ENCODE peak calls at places on chromosome 18, in nine cellular contexts. One of them, this sample, is unnamed.

GRCh38 chr18:34977787-34978532 is 63.3 kb upstream of the MAPRE2 start:
- DNase-seq in endothelial cell of umbilical vein: peak; percentile 34
- DNase-seq in suprapubic skin: peak; percentile 76
- DNase-seq in HepG2: no peak
- DNase-seq in spleen: peak; percentile 91
- DNase-seq in GM12878: no peak
- DNase-seq in H1: no peak
- DNase-seq in transverse colon: peak; percentile 76
- DNase-seq in HCT116: no peak
- DNase-seq in this sample: peak; percentile 65

GRCh38 chr18:23369231-23369630 is 83.9 kb upstream of the RIOK3 start:
- DNase-seq in endothelial cell of umbilical vein: peak; percentile 77
- DNase-seq in suprapubic skin: no peak
- DNase-seq in HepG2: no peak
- DNase-seq in spleen: no peak
- DNase-seq in GM12878: no peak
- DNase-seq in H1: no peak
- DNase-seq in transverse colon: no peak
- DNase-seq in HCT116: no peak
- DNase-seq in this sample: no peak

GRCh38 chr18:35489913-35490490 is 7.8 kb downstream of the INO80C start:
- DNase-seq in endothelial cell of umbilical vein: peak; percentile 37
- DNase-seq in suprapubic skin: no peak
- DNase-seq in HepG2: no peak
- DNase-seq in spleen: no peak
- DNase-seq in GM12878: no peak
- DNase-seq in H1: no peak
- DNase-seq in transverse colon: peak; percentile 33
- DNase-seq in HCT116: no peak
- DNase-seq in this sample: no peak

GRCh38 chr18:72869786-72870185 is 2.0 kb upstream of the NETO1 start:
- DNase-seq in endothelial cell of umbilical vein: no peak
- DNase-seq in suprapubic skin: no peak
- DNase-seq in HepG2: no peak
- DNase-seq in spleen: peak; percentile 81
- DNase-seq in GM12878: no peak
- DNase-seq in H1: no peak
- DNase-seq in transverse colon: no peak
- DNase-seq in HCT116: no peak
- DNase-seq in this sample: no peak

GRCh38 chr18:48022531-48023330 is 92.3 kb upstream of the SMAD2 start:
- DNase-seq in endothelial cell of umbilical vein: peak; percentile 64
- DNase-seq in suprapubic skin: no peak
- DNase-seq in HepG2: peak; percentile 59
- DNase-seq in spleen: no peak
- DNase-seq in GM12878: peak; percentile 12
- DNase-seq in H1: no peak
- DNase-seq in transverse colon: no peak
- DNase-seq in HCT116: peak; percentile 62
- DNase-seq in this sample: no peak

GRCh38 chr18:59379772-59380530 is 20.9 kb upstream of the LMAN1 start:
- DNase-seq in endothelial cell of umbilical vein: no peak
- DNase-seq in suprapubic skin: no peak
- DNase-seq in HepG2: no peak
- DNase-seq in spleen: no peak
- DNase-seq in GM12878: no peak
- DNase-seq in H1: no peak
- DNase-seq in transverse colon: no peak
- DNase-seq in HCT116: no peak
- DNase-seq in this sample: no peak

GRCh38 chr18:57997820-57998219 is 46.2 kb upstream of the NEDD4L start:
- DNase-seq in endothelial cell of umbilical vein: no peak
- DNase-seq in suprapubic skin: no peak
- DNase-seq in HepG2: no peak
- DNase-seq in spleen: no peak
- DNase-seq in GM12878: no peak
- DNase-seq in H1: no peak
- DNase-seq in transverse colon: no peak
- DNase-seq in HCT116: no peak
- DNase-seq in this sample: no peak

GRCh38 chr18:39271654-39272053 is 1706.1 kb upstream of the CELF4 start:
- DNase-seq in endothelial cell of umbilical vein: no peak
- DNase-seq in suprapubic skin: no peak
- DNase-seq in HepG2: no peak
- DNase-seq in spleen: no peak
- DNase-seq in GM12878: no peak
- DNase-seq in H1: no peak
- DNase-seq in transverse colon: no peak
- DNase-seq in HCT116: no peak
- DNase-seq in this sample: no peak

GRCh38 chr18:3248670-3249359 is 1.2 kb downstream of the MYL12A start:
- DNase-seq in endothelial cell of umbilical vein: peak; percentile 56
- DNase-seq in suprapubic skin: no peak
- DNase-seq in HepG2: peak; percentile 61
- DNase-seq in spleen: no peak
- DNase-seq in GM12878: no peak
- DNase-seq in H1: no peak
- DNase-seq in transverse colon: peak; percentile 57
- DNase-seq in HCT116: no peak
- DNase-seq in this sample: no peak
- TF ChIP-seq POLR2A in endothelial cell of umbilical vein: peak; percentile 69
- TF ChIP-seq POLR2A in suprapubic skin: no peak
- TF ChIP-seq POLR2A in HepG2: peak; percentile 50
- TF ChIP-seq POLR2A in spleen: no peak
- TF ChIP-seq POLR2A in GM12878: no peak
- TF ChIP-seq POLR2A in H1: no peak
- TF ChIP-seq POLR2A in transverse colon: peak; percentile 58
- TF ChIP-seq POLR2A in HCT116: no peak
- TF ChIP-seq POLR2A in this sample: no peak

GRCh38 chr18:11511434-11512095 is 97.8 kb upstream of the SLC35G4 start:
- DNase-seq in endothelial cell of umbilical vein: no peak
- DNase-seq in suprapubic skin: no peak
- DNase-seq in HepG2: no peak
- DNase-seq in spleen: no peak
- DNase-seq in GM12878: peak; percentile 39
- DNase-seq in H1: no peak
- DNase-seq in transverse colon: no peak
- DNase-seq in HCT116: no peak
- DNase-seq in this sample: no peak

GRCh38 chr18:11512096-11513030 is 97.0 kb upstream of the SLC35G4 start:
- DNase-seq in endothelial cell of umbilical vein: no peak
- DNase-seq in suprapubic skin: no peak
- DNase-seq in HepG2: peak; percentile 68
- DNase-seq in spleen: no peak
- DNase-seq in GM12878: no peak
- DNase-seq in H1: no peak
- DNase-seq in transverse colon: no peak
- DNase-seq in HCT116: no peak
- DNase-seq in this sample: no peak

GRCh38 chr18:11518788-11519685 is 90.4 kb upstream of the SLC35G4 start:
- DNase-seq in endothelial cell of umbilical vein: peak; percentile 39
- DNase-seq in suprapubic skin: no peak
- DNase-seq in HepG2: peak; percentile 64
- DNase-seq in spleen: no peak
- DNase-seq in GM12878: no peak
- DNase-seq in H1: peak; percentile 38
- DNase-seq in transverse colon: peak; percentile 11
- DNase-seq in HCT116: peak; percentile 57
- DNase-seq in this sample: no peak

GRCh38 chr18:11516988-11517630 is 92.3 kb upstream of the SLC35G4 start:
- DNase-seq in endothelial cell of umbilical vein: no peak
- DNase-seq in suprapubic skin: no peak
- DNase-seq in HepG2: no peak
- DNase-seq in spleen: no peak
- DNase-seq in GM12878: no peak
- DNase-seq in H1: no peak
- DNase-seq in transverse colon: no peak
- DNase-seq in HCT116: no peak
- DNase-seq in this sample: no peak

DNA sequence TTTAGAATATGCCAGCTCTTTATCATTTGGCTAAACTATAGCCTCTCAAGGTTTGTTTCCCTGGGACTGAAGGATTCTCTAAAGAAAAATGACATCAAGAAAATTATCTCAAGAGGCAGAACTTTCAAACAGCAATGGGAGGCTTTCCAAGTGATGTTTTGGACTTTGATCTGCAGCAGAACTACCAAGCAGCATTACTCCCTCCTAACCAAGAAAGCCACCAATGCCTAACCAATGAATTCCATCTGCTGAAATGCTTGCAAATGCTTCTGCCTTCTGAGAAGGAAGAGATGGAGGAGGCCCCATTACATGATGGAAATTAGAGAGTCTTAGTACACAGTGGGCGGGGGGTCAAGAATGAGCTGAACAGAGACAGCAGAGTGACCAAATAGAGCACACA is 95.1 kb upstream of the SLC35G4 start:
- DNase-seq in endothelial cell of umbilical vein: no peak
- DNase-seq in suprapubic skin: no peak
- DNase-seq in HepG2: no peak
- DNase-seq in spleen: no peak
- DNase-seq in GM12878: no peak
- DNase-seq in H1: no peak
- DNase-seq in transverse colon: no peak
- DNase-seq in HCT116: no peak
- DNase-seq in this sample: no peak
- TF ChIP-seq POLR2AphosphoS5 in endothelial cell of umbilical vein: no peak
- TF ChIP-seq POLR2AphosphoS5 in suprapubic skin: no peak
- TF ChIP-seq POLR2AphosphoS5 in HepG2: no peak
- TF ChIP-seq POLR2AphosphoS5 in spleen: no peak
- TF ChIP-seq POLR2AphosphoS5 in GM12878: no peak
- TF ChIP-seq POLR2AphosphoS5 in H1: no peak
- TF ChIP-seq POLR2AphosphoS5 in transverse colon: no peak
- TF ChIP-seq POLR2AphosphoS5 in HCT116: no peak
- TF ChIP-seq POLR2AphosphoS5 in this sample: no peak

GRCh38 chr18:51195602-51196115 is 1.8 kb downstream of the MEX3C start:
- DNase-seq in endothelial cell of umbilical vein: peak; percentile 80
- DNase-seq in suprapubic skin: no peak
- DNase-seq in HepG2: peak; percentile 87
- DNase-seq in spleen: no peak
- DNase-seq in GM12878: no peak
- DNase-seq in H1: no peak
- DNase-seq in transverse colon: peak; percentile 29
- DNase-seq in HCT116: peak; percentile 18
- DNase-seq in this sample: no peak

GRCh38 chr18:51196116-51196810 is 1.2 kb downstream of the MEX3C start:
- DNase-seq in endothelial cell of umbilical vein: no peak
- DNase-seq in suprapubic skin: peak; percentile 81
- DNase-seq in HepG2: no peak
- DNase-seq in spleen: peak; percentile 93
- DNase-seq in GM12878: no peak
- DNase-seq in H1: no peak
- DNase-seq in transverse colon: peak; percentile 53
- DNase-seq in HCT116: no peak
- DNase-seq in this sample: peak; percentile 52

GRCh38 chr18:51195086-51195601 is 2.3 kb downstream of the MEX3C start:
- DNase-seq in endothelial cell of umbilical vein: no peak
- DNase-seq in suprapubic skin: no peak
- DNase-seq in HepG2: no peak
- DNase-seq in spleen: no peak
- DNase-seq in GM12878: no peak
- DNase-seq in H1: no peak
- DNase-seq in transverse colon: no peak
- DNase-seq in HCT116: no peak
- DNase-seq in this sample: no peak

GRCh38 chr18:51197661-51198424 is at the start of gene MEX3C:
- DNase-seq in endothelial cell of umbilical vein: peak; percentile 99
- DNase-seq in suprapubic skin: peak; percentile 100
- DNase-seq in HepG2: peak; percentile 97
- DNase-seq in spleen: peak; percentile 99
- DNase-seq in GM12878: peak; percentile 95
- DNase-seq in H1: peak; percentile 98
- DNase-seq in transverse colon: peak; percentile 100
- DNase-seq in HCT116: peak; percentile 97
- DNase-seq in this sample: peak; percentile 99

DNA sequence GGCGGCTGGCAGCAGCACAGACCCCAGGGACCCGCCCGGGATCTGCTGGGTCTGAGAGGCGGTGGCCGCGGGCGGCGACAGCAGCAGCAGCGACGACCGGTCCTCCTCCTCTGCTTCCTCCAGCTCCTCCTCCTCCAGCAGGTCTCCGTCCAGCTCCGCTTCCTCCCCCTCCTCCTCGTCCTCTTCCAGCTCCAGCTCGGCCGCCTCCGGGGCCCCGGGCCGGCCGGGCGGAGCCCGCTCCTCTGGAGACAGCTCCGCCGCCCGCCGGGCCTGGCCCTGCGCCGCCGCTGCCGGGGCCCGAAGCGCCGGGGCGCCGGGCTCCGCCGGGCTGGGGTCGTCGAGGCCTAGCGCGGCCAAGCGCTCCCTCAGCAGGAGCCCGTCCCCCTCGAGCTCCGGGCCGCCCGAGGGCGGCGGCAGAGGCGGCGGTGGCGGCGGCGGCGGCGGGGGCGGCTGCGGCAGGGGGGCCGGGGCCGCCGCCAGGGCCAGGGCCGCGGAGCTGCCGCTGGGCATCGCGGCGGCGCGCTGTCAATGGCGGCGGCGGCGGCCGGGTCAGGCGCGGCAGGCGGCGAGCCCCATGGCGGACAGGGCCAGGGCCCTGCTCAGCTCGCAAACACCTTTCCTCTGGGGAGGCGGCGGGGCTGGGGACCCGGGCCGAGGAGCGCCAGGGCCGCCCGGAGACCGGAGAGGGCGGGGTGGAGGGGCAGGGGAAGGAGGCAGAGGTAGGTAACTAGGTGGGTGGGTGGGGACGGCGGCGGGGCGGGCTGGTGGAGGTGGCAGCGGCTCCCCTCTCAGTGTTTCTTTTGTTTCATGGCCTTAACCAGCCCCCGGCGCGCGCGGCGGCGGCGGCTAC is 445 bp downstream of the MEX3C start:
- DNase-seq in endothelial cell of umbilical vein: peak; percentile 53
- DNase-seq in suprapubic skin: peak; percentile 78
- DNase-seq in HepG2: no peak
- DNase-seq in spleen: peak; percentile 94
- DNase-seq in GM12878: no peak
- DNase-seq in H1: no peak
- DNase-seq in transverse colon: peak; percentile 64
- DNase-seq in HCT116: no peak
- DNase-seq in this sample: peak; percentile 61
- TF ChIP-seq POLR2A in endothelial cell of umbilical vein: no peak
- TF ChIP-seq POLR2A in suprapubic skin: no peak
- TF ChIP-seq POLR2A in HepG2: peak; percentile 51
- TF ChIP-seq POLR2A in spleen: peak; percentile 83
- TF ChIP-seq POLR2A in GM12878: peak; percentile 59
- TF ChIP-seq POLR2A in H1: no peak
- TF ChIP-seq POLR2A in transverse colon: peak; percentile 46
- TF ChIP-seq POLR2A in HCT116: no peak
- TF ChIP-seq POLR2A in this sample: no peak

GRCh38 chr18:3012920-3013810 is at the start of gene LPIN2:
- DNase-seq in endothelial cell of umbilical vein: peak; percentile 98
- DNase-seq in suprapubic skin: peak; percentile 99
- DNase-seq in HepG2: peak; percentile 95
- DNase-seq in spleen: peak; percentile 100
- DNase-seq in GM12878: peak; percentile 71
- DNase-seq in H1: peak; percentile 84
- DNase-seq in transverse colon: peak; percentile 100
- DNase-seq in HCT116: peak; percentile 87
- DNase-seq in this sample: peak; percentile 100

GRCh38 chr18:3014501-3015202 is 1.7 kb upstream of the LPIN2 start:
- DNase-seq in endothelial cell of umbilical vein: peak; percentile 60
- DNase-seq in suprapubic skin: no peak
- DNase-seq in HepG2: no peak
- DNase-seq in spleen: no peak
- DNase-seq in GM12878: no peak
- DNase-seq in H1: no peak
- DNase-seq in transverse colon: no peak
- DNase-seq in HCT116: no peak
- DNase-seq in this sample: no peak

GRCh38 chr18:3015203-3015590 is 2.3 kb upstream of the LPIN2 start:
- DNase-seq in endothelial cell of umbilical vein: peak; percentile 93
- DNase-seq in suprapubic skin: peak; percentile 68
- DNase-seq in HepG2: peak; percentile 69
- DNase-seq in spleen: no peak
- DNase-seq in GM12878: no peak
- DNase-seq in H1: no peak
- DNase-seq in transverse colon: no peak
- DNase-seq in HCT116: peak; percentile 61
- DNase-seq in this sample: no peak

GRCh38 chr18:3015851-3016250 is 2.9 kb upstream of the LPIN2 start:
- DNase-seq in endothelial cell of umbilical vein: peak; percentile 12
- DNase-seq in suprapubic skin: no peak
- DNase-seq in HepG2: no peak
- DNase-seq in spleen: no peak
- DNase-seq in GM12878: no peak
- DNase-seq in H1: no peak
- DNase-seq in transverse colon: no peak
- DNase-seq in HCT116: no peak
- DNase-seq in this sample: no peak

DNA sequence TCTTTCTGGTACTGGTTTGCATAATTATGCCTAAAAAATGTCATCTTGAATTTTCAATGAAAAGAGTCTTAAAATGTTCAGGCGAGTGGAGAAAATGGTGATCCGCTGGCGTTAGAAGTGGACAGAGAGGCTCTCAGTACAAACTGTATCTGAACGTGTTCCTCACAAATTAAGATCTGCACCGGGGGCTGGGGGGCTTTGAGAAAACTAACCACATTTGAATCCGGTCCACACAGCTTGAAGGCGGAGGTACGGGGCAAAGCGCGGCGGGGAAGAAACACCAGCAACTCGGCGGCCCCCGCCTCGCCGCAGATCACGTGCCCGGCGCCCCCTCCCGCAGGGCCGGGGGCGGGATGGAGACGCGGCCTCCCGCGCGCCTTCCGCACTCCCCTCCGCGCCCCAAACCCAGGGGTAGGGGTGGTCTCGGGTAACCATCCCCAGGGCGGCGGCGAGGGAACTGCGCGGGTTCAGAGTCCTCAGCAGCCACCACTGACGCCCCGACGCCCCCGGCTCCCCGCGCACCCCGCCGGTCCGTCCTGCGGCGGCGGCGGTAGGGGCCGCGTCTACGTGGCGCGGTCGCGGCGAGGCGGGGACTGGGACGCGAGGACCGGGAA is 531 bp downstream of the LPIN2 start:
- DNase-seq in endothelial cell of umbilical vein: peak; percentile 54
- DNase-seq in suprapubic skin: peak; percentile 73
- DNase-seq in HepG2: no peak
- DNase-seq in spleen: peak; percentile 93
- DNase-seq in GM12878: no peak
- DNase-seq in H1: no peak
- DNase-seq in transverse colon: peak; percentile 41
- DNase-seq in HCT116: no peak
- DNase-seq in this sample: peak; percentile 48
- TF ChIP-seq POLR2AphosphoS5 in endothelial cell of umbilical vein: no peak
- TF ChIP-seq POLR2AphosphoS5 in suprapubic skin: no peak
- TF ChIP-seq POLR2AphosphoS5 in HepG2: peak; percentile 8
- TF ChIP-seq POLR2AphosphoS5 in spleen: peak; percentile 8
- TF ChIP-seq POLR2AphosphoS5 in GM12878: no peak
- TF ChIP-seq POLR2AphosphoS5 in H1: peak; percentile 4
- TF ChIP-seq POLR2AphosphoS5 in transverse colon: peak; percentile 17
- TF ChIP-seq POLR2AphosphoS5 in HCT116: no peak
- TF ChIP-seq POLR2AphosphoS5 in this sample: peak; percentile 13